ENCODE peak calls at places on chromosomes 3 and 15, in six cellular contexts. One of them, this sample, is unnamed.
A peak's percentile ranks its signal among the peaks of the same experiment; 100 is the strongest.

GRCh38 chr3:29618395-29619291 is 337.8 kb downstream of the RBMS3 start:
- DNase-seq in HepG2: no peak
- DNase-seq in A549: no peak
- DNase-seq in H1: no peak
- DNase-seq in K562: no peak
- DNase-seq in endothelial cell of umbilical vein: peak; percentile 8
- DNase-seq in this sample: no peak

GRCh38 chr3:152745677-152746076 is 89.3 kb upstream of the P2RY1 start:
- DNase-seq in K562: no peak
- DNase-seq in H1: peak; percentile 31
- DNase-seq in endothelial cell of umbilical vein: no peak
- DNase-seq in HepG2: no peak
- DNase-seq in A549: no peak
- DNase-seq in this sample: peak; percentile 21

GRCh38 chr3:122081543-122081942 is 26.4 kb downstream of the CD86 start:
- DNase-seq in endothelial cell of umbilical vein: no peak
- DNase-seq in HepG2: no peak
- DNase-seq in H1: no peak
- DNase-seq in K562: no peak
- DNase-seq in A549: no peak
- DNase-seq in this sample: no peak

GRCh38 chr3:38004415-38005075 is 14.0 kb downstream of the VILL start:
- DNase-seq in K562: no peak
- DNase-seq in A549: peak; percentile 76
- DNase-seq in endothelial cell of umbilical vein: peak; percentile 50
- DNase-seq in HepG2: peak; percentile 88
- DNase-seq in H1: no peak
- DNase-seq in this sample: peak; percentile 72

GRCh38 chr3:13072239-13073041 is 789 bp downstream of the IQSEC1 start:
- DNase-seq in K562: no peak
- DNase-seq in endothelial cell of umbilical vein: no peak
- DNase-seq in A549: no peak
- DNase-seq in HepG2: no peak
- DNase-seq in H1: no peak
- DNase-seq in this sample: peak; percentile 35

GRCh38 chr15:68704496-68705021 is 116.1 kb downstream of the ANP32A start:
- DNase-seq in A549: no peak
- DNase-seq in HepG2: no peak
- DNase-seq in endothelial cell of umbilical vein: peak; percentile 79
- DNase-seq in K562: peak; percentile 17
- DNase-seq in H1: no peak
- DNase-seq in this sample: no peak

GRCh38 chr3:121165397-121165837 is 257.4 kb downstream of the STXBP5L start:
- DNase-seq in K562: no peak
- DNase-seq in HepG2: no peak
- DNase-seq in H1: no peak
- DNase-seq in endothelial cell of umbilical vein: no peak
- DNase-seq in A549: no peak
- DNase-seq in this sample: peak; percentile 23

GRCh38 chr3:158539414-158540014 is 31.5 kb upstream of the MLF1 start:
- DNase-seq in H1: no peak
- DNase-seq in A549: peak; percentile 63
- DNase-seq in K562: peak; percentile 18
- DNase-seq in HepG2: peak; percentile 46
- DNase-seq in endothelial cell of umbilical vein: peak; percentile 70
- DNase-seq in this sample: no peak

GRCh38 chr15:98421419-98422085 is 226.8 kb upstream of the IGF1R start:
- DNase-seq in endothelial cell of umbilical vein: peak; percentile 36
- DNase-seq in HepG2: peak; percentile 11
- DNase-seq in H1: peak; percentile 39
- DNase-seq in K562: peak; percentile 88
- DNase-seq in A549: peak; percentile 54
- DNase-seq in this sample: peak; percentile 89

GRCh38 chr15:67132276-67132675 is 66.9 kb downstream of the SMAD3 start:
- DNase-seq in HepG2: no peak
- DNase-seq in H1: no peak
- DNase-seq in K562: no peak
- DNase-seq in A549: no peak
- DNase-seq in endothelial cell of umbilical vein: no peak
- DNase-seq in this sample: no peak

GRCh38 chr15:56763082-56763481 is 29.8 kb upstream of the ZNF280D start:
- DNase-seq in endothelial cell of umbilical vein: no peak
- DNase-seq in A549: no peak
- DNase-seq in K562: no peak
- DNase-seq in HepG2: no peak
- DNase-seq in H1: no peak
- DNase-seq in this sample: no peak

GRCh38 chr3:146496726-146497125 is 27.4 kb upstream of the PLSCR2 start:
- DNase-seq in endothelial cell of umbilical vein: no peak
- DNase-seq in HepG2: no peak
- DNase-seq in H1: no peak
- DNase-seq in K562: peak; percentile 41
- DNase-seq in A549: no peak
- DNase-seq in this sample: no peak

GRCh38 chr3:124893526-124893925 is 6.4 kb upstream of the ITGB5 start:
- DNase-seq in A549: no peak
- DNase-seq in K562: no peak
- DNase-seq in HepG2: no peak
- DNase-seq in H1: no peak
- DNase-seq in endothelial cell of umbilical vein: no peak
- DNase-seq in this sample: no peak

GRCh38 chr3:113167929-113168771 is 43.2 kb upstream of the BOC start:
- DNase-seq in endothelial cell of umbilical vein: no peak
- DNase-seq in A549: no peak
- DNase-seq in H1: no peak
- DNase-seq in K562: no peak
- DNase-seq in HepG2: no peak
- DNase-seq in this sample: no peak

GRCh38 chr15:89653578-89653977 is 1.7 kb downstream of the KIF7 start:
- DNase-seq in H1: no peak
- DNase-seq in A549: no peak
- DNase-seq in K562: no peak
- DNase-seq in endothelial cell of umbilical vein: no peak
- DNase-seq in HepG2: no peak
- DNase-seq in this sample: no peak

GRCh38 chr3:146783446-146783845 is 178.3 kb upstream of the PLSCR5 start:
- DNase-seq in A549: no peak
- DNase-seq in endothelial cell of umbilical vein: no peak
- DNase-seq in HepG2: no peak
- DNase-seq in K562: no peak
- DNase-seq in H1: no peak
- DNase-seq in this sample: no peak

GRCh38 chr3:72907851-72908620 is 20.2 kb downstream of the GXYLT2 start:
- DNase-seq in endothelial cell of umbilical vein: peak; percentile 65
- DNase-seq in HepG2: peak; percentile 9
- DNase-seq in H1: no peak
- DNase-seq in A549: peak; percentile 18
- DNase-seq in K562: no peak
- DNase-seq in this sample: no peak

GRCh38 chr3:120894285-120894684 is 13.7 kb upstream of the STXBP5L start:
- DNase-seq in H1: no peak
- DNase-seq in A549: peak; percentile 35
- DNase-seq in K562: no peak
- DNase-seq in endothelial cell of umbilical vein: peak; percentile 48
- DNase-seq in HepG2: no peak
- DNase-seq in this sample: no peak

GRCh38 chr15:47475336-47475735 is 242.0 kb upstream of the SEMA6D start:
- DNase-seq in H1: no peak
- DNase-seq in A549: no peak
- DNase-seq in HepG2: no peak
- DNase-seq in endothelial cell of umbilical vein: peak; percentile 50
- DNase-seq in K562: no peak
- DNase-seq in this sample: no peak

GRCh38 chr3:27293954-27294353 is 75.2 kb downstream of the NEK10 start:
- DNase-seq in A549: no peak
- DNase-seq in K562: no peak
- DNase-seq in H1: no peak
- DNase-seq in HepG2: no peak
- DNase-seq in endothelial cell of umbilical vein: no peak
- DNase-seq in this sample: no peak

GRCh38 chr15:52445553-52445952 is 83.1 kb downstream of the MYO5A start:
- DNase-seq in A549: no peak
- DNase-seq in K562: no peak
- DNase-seq in endothelial cell of umbilical vein: no peak
- DNase-seq in H1: no peak
- DNase-seq in HepG2: no peak
- DNase-seq in this sample: no peak

GRCh38 chr3:52193059-52193458 is 4.9 kb upstream of the ALAS1 start:
- DNase-seq in HepG2: no peak
- DNase-seq in A549: peak; percentile 40
- DNase-seq in K562: no peak
- DNase-seq in H1: no peak
- DNase-seq in endothelial cell of umbilical vein: no peak
- DNase-seq in this sample: no peak

GRCh38 chr15:72994778-72995177 is 57.5 kb upstream of the NEO1 start:
- DNase-seq in HepG2: no peak
- DNase-seq in H1: no peak
- DNase-seq in endothelial cell of umbilical vein: no peak
- DNase-seq in K562: no peak
- DNase-seq in A549: no peak
- DNase-seq in this sample: no peak

DNA sequence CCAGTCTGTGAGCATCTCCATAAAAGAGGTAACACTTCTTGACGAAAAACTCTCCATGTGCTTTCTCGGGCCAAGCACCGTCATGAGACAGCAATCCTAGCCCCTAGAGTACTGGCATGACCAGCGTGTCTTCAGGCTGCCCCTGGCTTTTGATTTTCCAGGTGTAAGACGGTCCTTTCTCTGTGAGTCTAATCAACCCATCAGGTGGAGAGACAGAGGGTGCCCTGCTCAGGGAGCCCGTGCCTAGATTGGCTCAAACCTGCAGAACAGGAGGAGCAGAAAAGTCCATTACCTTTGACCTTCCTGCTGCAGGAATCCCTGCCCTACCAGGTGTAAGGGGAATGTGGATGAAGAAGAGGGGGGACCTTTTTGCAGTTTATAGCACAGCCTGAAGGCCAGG is 109.5 kb upstream of the CHRM5 start:
- DNase-seq in K562: no peak
- DNase-seq in endothelial cell of umbilical vein: no peak
- DNase-seq in H1: no peak
- DNase-seq in HepG2: no peak
- DNase-seq in A549: no peak
- DNase-seq in this sample: no peak
- TF ChIP-seq JUN in K562: no peak
- TF ChIP-seq JUN in endothelial cell of umbilical vein: no peak
- TF ChIP-seq JUN in H1: no peak
- TF ChIP-seq JUN in HepG2: no peak
- TF ChIP-seq JUN in A549: no peak
- TF ChIP-seq JUN in this sample: no peak

GRCh38 chr3:64341355-64341754 is 116.1 kb upstream of the PRICKLE2 start:
- DNase-seq in HepG2: no peak
- DNase-seq in K562: no peak
- DNase-seq in A549: no peak
- DNase-seq in H1: no peak
- DNase-seq in endothelial cell of umbilical vein: no peak
- DNase-seq in this sample: peak; percentile 24

GRCh38 chr3:64342940-64343691 is 117.8 kb upstream of the PRICKLE2 start:
- DNase-seq in K562: no peak
- DNase-seq in endothelial cell of umbilical vein: peak; percentile 34
- DNase-seq in H1: no peak
- DNase-seq in HepG2: peak; percentile 13
- DNase-seq in A549: peak; percentile 42
- DNase-seq in this sample: no peak

GRCh38 chr3:64344721-64345207 is 119.5 kb upstream of the PRICKLE2 start:
- DNase-seq in HepG2: no peak
- DNase-seq in H1: peak; percentile 75
- DNase-seq in A549: peak; percentile 39
- DNase-seq in K562: no peak
- DNase-seq in endothelial cell of umbilical vein: no peak
- DNase-seq in this sample: peak; percentile 42

GRCh38 chr3:64343692-64344440 is 118.6 kb upstream of the PRICKLE2 start:
- DNase-seq in A549: no peak
- DNase-seq in HepG2: no peak
- DNase-seq in K562: no peak
- DNase-seq in endothelial cell of umbilical vein: peak; percentile 27
- DNase-seq in H1: no peak
- DNase-seq in this sample: no peak

DNA sequence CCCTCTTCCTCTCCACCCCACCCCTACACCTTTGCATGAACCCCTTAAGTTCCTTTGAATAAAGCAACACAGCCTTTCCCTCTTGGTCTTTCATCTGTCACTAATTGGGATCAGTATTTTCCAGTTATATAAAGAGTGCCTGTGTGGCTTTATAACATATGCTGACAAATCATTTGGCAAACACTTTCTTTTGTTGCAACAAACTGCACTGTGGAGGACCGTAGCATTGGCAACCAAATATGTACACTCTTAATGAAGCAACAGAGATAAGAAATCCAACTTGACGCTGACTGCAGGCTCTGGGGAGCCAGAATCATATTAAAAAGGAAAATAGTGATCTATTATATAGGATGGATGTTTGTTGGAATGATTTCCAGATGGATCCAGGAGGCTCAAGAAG is 120.1 kb upstream of the PRICKLE2 start:
- DNase-seq in endothelial cell of umbilical vein: no peak
- DNase-seq in HepG2: no peak
- DNase-seq in K562: no peak
- DNase-seq in A549: peak; percentile 13
- DNase-seq in H1: no peak
- DNase-seq in this sample: no peak
- TF ChIP-seq JUN in endothelial cell of umbilical vein: no peak
- TF ChIP-seq JUN in HepG2: no peak
- TF ChIP-seq JUN in K562: no peak
- TF ChIP-seq JUN in A549: no peak
- TF ChIP-seq JUN in H1: no peak
- TF ChIP-seq JUN in this sample: no peak

GRCh38 chr3:66107855-66108254 is 69.1 kb upstream of the MAGI1 start:
- DNase-seq in endothelial cell of umbilical vein: peak; percentile 57
- DNase-seq in A549: no peak
- DNase-seq in H1: no peak
- DNase-seq in K562: no peak
- DNase-seq in HepG2: no peak
- DNase-seq in this sample: no peak
- TF ChIP-seq JUN in endothelial cell of umbilical vein: no peak
- TF ChIP-seq JUN in A549: no peak
- TF ChIP-seq JUN in H1: no peak
- TF ChIP-seq JUN in K562: no peak
- TF ChIP-seq JUN in HepG2: no peak
- TF ChIP-seq JUN in this sample: no peak

GRCh38 chr3:45317710-45318109 is 70.7 kb upstream of the LARS2 start:
- DNase-seq in A549: no peak
- DNase-seq in K562: no peak
- DNase-seq in HepG2: no peak
- DNase-seq in H1: no peak
- DNase-seq in endothelial cell of umbilical vein: no peak
- DNase-seq in this sample: no peak

GRCh38 chr3:45321607-45322391 is 66.6 kb upstream of the LARS2 start:
- DNase-seq in endothelial cell of umbilical vein: no peak
- DNase-seq in K562: no peak
- DNase-seq in H1: no peak
- DNase-seq in HepG2: no peak
- DNase-seq in A549: no peak
- DNase-seq in this sample: no peak

GRCh38 chr3:45320986-45321385 is 67.4 kb upstream of the LARS2 start:
- DNase-seq in H1: no peak
- DNase-seq in endothelial cell of umbilical vein: no peak
- DNase-seq in A549: no peak
- DNase-seq in HepG2: no peak
- DNase-seq in K562: no peak
- DNase-seq in this sample: no peak

GRCh38 chr3:45318712-45319111 is 69.7 kb upstream of the LARS2 start:
- DNase-seq in K562: no peak
- DNase-seq in endothelial cell of umbilical vein: no peak
- DNase-seq in HepG2: no peak
- DNase-seq in H1: no peak
- DNase-seq in A549: no peak
- DNase-seq in this sample: no peak

GRCh38 chr3:45319231-45320085 is 68.9 kb upstream of the LARS2 start:
- DNase-seq in A549: no peak
- DNase-seq in endothelial cell of umbilical vein: no peak
- DNase-seq in K562: no peak
- DNase-seq in H1: no peak
- DNase-seq in HepG2: no peak
- DNase-seq in this sample: no peak
- TF ChIP-seq JUN in A549: no peak
- TF ChIP-seq JUN in endothelial cell of umbilical vein: no peak
- TF ChIP-seq JUN in K562: no peak
- TF ChIP-seq JUN in H1: no peak
- TF ChIP-seq JUN in HepG2: no peak
- TF ChIP-seq JUN in this sample: no peak